ENCODE peak calls at places on chromosomes 5 and 9, in five cellular contexts. One of them, this sample, is unnamed.
A peak's percentile ranks its signal among the peaks of the same experiment; 100 is the strongest.

GRCh38 chr5:74810915-74811314 is 43.9 kb downstream of the NSA2 start:
- DNase-seq in MCF 10A: peak; percentile 89
- DNase-seq in fibroblast of the aortic adventitia: no peak
- DNase-seq in uterus: no peak
- DNase-seq in HL-60: no peak
- DNase-seq in this sample: no peak

GRCh38 chr5:135222171-135222681 is 176.8 kb downstream of the MACROH2A1 start:
- DNase-seq in HL-60: no peak
- DNase-seq in fibroblast of the aortic adventitia: no peak
- DNase-seq in uterus: peak; percentile 8
- DNase-seq in MCF 10A: no peak
- DNase-seq in this sample: no peak

GRCh38 chr9:78884611-78885150 is 587.8 kb downstream of the PSAT1 start:
- DNase-seq in MCF 10A: no peak
- DNase-seq in HL-60: no peak
- DNase-seq in fibroblast of the aortic adventitia: no peak
- DNase-seq in uterus: no peak
- DNase-seq in this sample: no peak

GRCh38 chr9:117214416-117214815 is 200.4 kb downstream of the ASTN2 start:
- DNase-seq in MCF 10A: no peak
- DNase-seq in uterus: no peak
- DNase-seq in HL-60: no peak
- DNase-seq in fibroblast of the aortic adventitia: no peak
- DNase-seq in this sample: no peak

GRCh38 chr9:34654317-34655083 is 2.5 kb downstream of the IL11RA start:
- DNase-seq in HL-60: no peak
- DNase-seq in MCF 10A: no peak
- DNase-seq in uterus: peak; percentile 87
- DNase-seq in fibroblast of the aortic adventitia: peak; percentile 93
- DNase-seq in this sample: no peak

GRCh38 chr9:71675857-71676165 is 92.5 kb downstream of the CEMIP2 start:
- DNase-seq in uterus: no peak
- DNase-seq in fibroblast of the aortic adventitia: no peak
- DNase-seq in MCF 10A: no peak
- DNase-seq in HL-60: no peak
- DNase-seq in this sample: no peak

GRCh38 chr9:131630206-131630831 is 85.0 kb downstream of the PRRT1B start:
- DNase-seq in MCF 10A: no peak
- DNase-seq in HL-60: peak; percentile 26
- DNase-seq in fibroblast of the aortic adventitia: no peak
- DNase-seq in uterus: no peak
- DNase-seq in this sample: no peak

GRCh38 chr9:130423272-130423671 is 21.5 kb upstream of the ASS1 start:
- DNase-seq in fibroblast of the aortic adventitia: peak; percentile 19
- DNase-seq in uterus: no peak
- DNase-seq in HL-60: no peak
- DNase-seq in MCF 10A: no peak
- DNase-seq in this sample: no peak

GRCh38 chr9:136846376-136847064 is 2.7 kb upstream of the PHPT1 start:
- DNase-seq in HL-60: no peak
- DNase-seq in uterus: no peak
- DNase-seq in MCF 10A: no peak
- DNase-seq in fibroblast of the aortic adventitia: no peak
- DNase-seq in this sample: no peak

GRCh38 chr9:132042324-132042723 is 37.3 kb downstream of the MED27 start:
- DNase-seq in MCF 10A: peak; percentile 71
- DNase-seq in uterus: no peak
- DNase-seq in HL-60: no peak
- DNase-seq in fibroblast of the aortic adventitia: peak; percentile 95
- DNase-seq in this sample: no peak

GRCh38 chr5:176612855-176613254 is 2.9 kb upstream of the GPRIN1 start:
- DNase-seq in uterus: no peak
- DNase-seq in HL-60: no peak
- DNase-seq in fibroblast of the aortic adventitia: no peak
- DNase-seq in MCF 10A: no peak
- DNase-seq in this sample: no peak

GRCh38 chr5:178438746-178439260 is 151.4 kb downstream of the COL23A1 start:
- DNase-seq in MCF 10A: no peak
- DNase-seq in uterus: no peak
- DNase-seq in HL-60: no peak
- DNase-seq in fibroblast of the aortic adventitia: no peak
- DNase-seq in this sample: no peak

GRCh38 chr9:98899399-98900056 is 44.2 kb upstream of the COL15A1 start:
- DNase-seq in uterus: no peak
- DNase-seq in HL-60: peak; percentile 59
- DNase-seq in MCF 10A: peak; percentile 70
- DNase-seq in fibroblast of the aortic adventitia: peak; percentile 82
- DNase-seq in this sample: no peak

GRCh38 chr5:1400936-1401335 is 44.3 kb downstream of the SLC6A3 start:
- DNase-seq in uterus: no peak
- DNase-seq in MCF 10A: no peak
- DNase-seq in fibroblast of the aortic adventitia: no peak
- DNase-seq in HL-60: no peak
- DNase-seq in this sample: no peak

GRCh38 chr9:77725820-77726219 is 77.7 kb upstream of the GNA14 start:
- DNase-seq in uterus: no peak
- DNase-seq in MCF 10A: no peak
- DNase-seq in HL-60: no peak
- DNase-seq in fibroblast of the aortic adventitia: no peak
- DNase-seq in this sample: no peak

GRCh38 chr5:160021818-160022446 is 13.0 kb downstream of the TTC1 start:
- DNase-seq in HL-60: peak; percentile 66
- DNase-seq in uterus: peak; percentile 42
- DNase-seq in MCF 10A: peak; percentile 81
- DNase-seq in fibroblast of the aortic adventitia: peak; percentile 85
- DNase-seq in this sample: no peak

GRCh38 chr9:136013116-136013515 is 51.9 kb upstream of the UBAC1 start:
- DNase-seq in uterus: peak; percentile 15
- DNase-seq in MCF 10A: no peak
- DNase-seq in fibroblast of the aortic adventitia: no peak
- DNase-seq in HL-60: no peak
- DNase-seq in this sample: no peak

GRCh38 chr9:125683486-125683885 is 23.5 kb downstream of the MAPKAP1 start:
- DNase-seq in MCF 10A: no peak
- DNase-seq in HL-60: no peak
- DNase-seq in fibroblast of the aortic adventitia: peak; percentile 78
- DNase-seq in uterus: no peak
- DNase-seq in this sample: no peak

GRCh38 chr5:1068204-1068894 is 43.5 kb downstream of the SLC12A7 start:
- DNase-seq in HL-60: no peak
- DNase-seq in MCF 10A: no peak
- DNase-seq in fibroblast of the aortic adventitia: no peak
- DNase-seq in uterus: no peak
- DNase-seq in this sample: no peak

GRCh38 chr5:179437341-179438001 is 92.2 kb upstream of the ADAMTS2 start:
- DNase-seq in uterus: no peak
- DNase-seq in fibroblast of the aortic adventitia: no peak
- DNase-seq in MCF 10A: no peak
- DNase-seq in HL-60: no peak
- DNase-seq in this sample: no peak

GRCh38 chr5:112253478-112254250 is 165.4 kb downstream of the EPB41L4A start:
- DNase-seq in uterus: peak; percentile 50
- DNase-seq in fibroblast of the aortic adventitia: peak; percentile 59
- DNase-seq in HL-60: no peak
- DNase-seq in MCF 10A: peak; percentile 89
- DNase-seq in this sample: no peak

GRCh38 chr5:1103505-1104326 is 8.1 kb downstream of the SLC12A7 start:
- DNase-seq in fibroblast of the aortic adventitia: peak; percentile 35
- DNase-seq in MCF 10A: no peak
- DNase-seq in uterus: peak; percentile 50
- DNase-seq in HL-60: peak; percentile 34
- DNase-seq in this sample: no peak

GRCh38 chr9:104808030-104808614 is 44.2 kb downstream of the NIPSNAP3B start:
- DNase-seq in fibroblast of the aortic adventitia: peak; percentile 77
- DNase-seq in uterus: no peak
- DNase-seq in MCF 10A: peak; percentile 63
- DNase-seq in HL-60: no peak
- DNase-seq in this sample: no peak

GRCh38 chr9:135819905-135820304 is 87.4 kb downstream of the CAMSAP1 start:
- DNase-seq in fibroblast of the aortic adventitia: no peak
- DNase-seq in uterus: no peak
- DNase-seq in HL-60: no peak
- DNase-seq in MCF 10A: no peak
- DNase-seq in this sample: no peak

GRCh38 chr9:78439866-78440830 is 143.2 kb downstream of the PSAT1 start:
- DNase-seq in uterus: no peak
- DNase-seq in fibroblast of the aortic adventitia: no peak
- DNase-seq in MCF 10A: no peak
- DNase-seq in HL-60: no peak
- DNase-seq in this sample: no peak

GRCh38 chr5:123444016-123444415 is 20.8 kb upstream of the CEP120 start:
- DNase-seq in HL-60: no peak
- DNase-seq in fibroblast of the aortic adventitia: no peak
- DNase-seq in MCF 10A: no peak
- DNase-seq in uterus: no peak
- DNase-seq in this sample: no peak

GRCh38 chr9:131885144-131885609 is 145.3 kb upstream of the RAPGEF1 start:
- DNase-seq in uterus: no peak
- DNase-seq in HL-60: no peak
- DNase-seq in fibroblast of the aortic adventitia: no peak
- DNase-seq in MCF 10A: no peak
- DNase-seq in this sample: no peak

GRCh38 chr5:149157330-149157729 is 16.0 kb downstream of the ABLIM3 start:
- DNase-seq in HL-60: no peak
- DNase-seq in MCF 10A: no peak
- DNase-seq in fibroblast of the aortic adventitia: no peak
- DNase-seq in uterus: no peak
- DNase-seq in this sample: no peak

DNA sequence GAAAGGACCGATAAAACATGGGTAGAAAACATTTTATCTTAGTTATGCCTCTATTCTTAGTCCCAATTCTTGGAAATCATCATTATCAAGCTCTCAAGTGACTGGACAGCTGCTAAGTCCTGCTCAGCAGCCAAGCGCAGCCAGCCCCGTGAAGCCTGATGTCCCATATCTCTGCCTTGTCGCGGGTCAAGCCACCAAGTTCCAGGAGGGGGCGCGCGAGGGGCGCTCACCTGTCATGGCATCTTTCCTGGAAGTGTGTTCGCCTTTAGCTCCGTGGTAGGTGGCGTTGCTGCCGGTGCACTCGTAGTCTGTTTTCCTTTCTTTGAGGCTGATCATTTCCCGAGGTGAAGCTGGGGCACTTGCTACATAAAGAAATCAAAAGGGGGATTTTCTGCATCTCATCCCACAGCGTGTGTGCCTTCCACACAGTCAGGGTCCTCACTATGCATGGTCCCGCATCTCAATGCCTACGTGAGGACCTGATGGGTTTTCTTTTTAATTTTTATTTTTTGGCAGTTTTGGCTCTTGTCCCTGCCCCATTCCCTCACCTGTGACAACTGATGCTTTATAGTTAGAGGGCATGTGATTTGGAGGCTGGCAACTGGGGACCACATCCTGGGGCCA is 227.0 kb upstream of the DAP start:
- DNase-seq in HL-60: peak; percentile 45
- DNase-seq in MCF 10A: peak; percentile 70
- DNase-seq in fibroblast of the aortic adventitia: no peak
- DNase-seq in uterus: no peak
- DNase-seq in this sample: peak; percentile 32
- TF ChIP-seq CTCF in HL-60: peak; percentile 51
- TF ChIP-seq CTCF in MCF 10A: peak; percentile 68
- TF ChIP-seq CTCF in fibroblast of the aortic adventitia: peak; percentile 45
- TF ChIP-seq CTCF in uterus: peak; percentile 28
- TF ChIP-seq CTCF in this sample: peak; percentile 81

GRCh38 chr5:83199126-83199525 is 121.8 kb downstream of the XRCC4 start:
- DNase-seq in HL-60: no peak
- DNase-seq in uterus: no peak
- DNase-seq in MCF 10A: no peak
- DNase-seq in fibroblast of the aortic adventitia: no peak
- DNase-seq in this sample: no peak

DNA sequence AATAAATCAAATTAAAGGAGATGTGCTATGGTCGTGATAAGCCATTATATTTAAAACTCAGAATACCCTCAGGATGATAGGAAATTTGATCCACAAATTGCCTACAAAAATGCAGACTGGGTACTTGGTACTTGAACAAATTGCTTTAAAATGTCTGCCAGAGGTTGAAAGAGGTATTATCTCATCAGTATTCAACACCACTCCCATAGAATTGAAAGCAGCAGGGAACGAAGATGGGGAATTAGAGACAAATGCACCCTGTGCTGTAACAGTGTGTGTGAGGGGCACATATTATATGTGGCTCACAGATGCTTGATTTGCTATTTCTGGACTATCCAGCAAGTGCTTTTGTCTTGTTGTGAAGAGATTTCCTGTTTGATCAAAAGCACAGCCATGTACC is 120.0 kb downstream of the XRCC4 start:
- DNase-seq in uterus: no peak
- DNase-seq in HL-60: no peak
- DNase-seq in fibroblast of the aortic adventitia: no peak
- DNase-seq in MCF 10A: no peak
- DNase-seq in this sample: no peak
- TF ChIP-seq CTCF in uterus: no peak
- TF ChIP-seq CTCF in HL-60: no peak
- TF ChIP-seq CTCF in fibroblast of the aortic adventitia: no peak
- TF ChIP-seq CTCF in MCF 10A: no peak
- TF ChIP-seq CTCF in this sample: no peak

DNA sequence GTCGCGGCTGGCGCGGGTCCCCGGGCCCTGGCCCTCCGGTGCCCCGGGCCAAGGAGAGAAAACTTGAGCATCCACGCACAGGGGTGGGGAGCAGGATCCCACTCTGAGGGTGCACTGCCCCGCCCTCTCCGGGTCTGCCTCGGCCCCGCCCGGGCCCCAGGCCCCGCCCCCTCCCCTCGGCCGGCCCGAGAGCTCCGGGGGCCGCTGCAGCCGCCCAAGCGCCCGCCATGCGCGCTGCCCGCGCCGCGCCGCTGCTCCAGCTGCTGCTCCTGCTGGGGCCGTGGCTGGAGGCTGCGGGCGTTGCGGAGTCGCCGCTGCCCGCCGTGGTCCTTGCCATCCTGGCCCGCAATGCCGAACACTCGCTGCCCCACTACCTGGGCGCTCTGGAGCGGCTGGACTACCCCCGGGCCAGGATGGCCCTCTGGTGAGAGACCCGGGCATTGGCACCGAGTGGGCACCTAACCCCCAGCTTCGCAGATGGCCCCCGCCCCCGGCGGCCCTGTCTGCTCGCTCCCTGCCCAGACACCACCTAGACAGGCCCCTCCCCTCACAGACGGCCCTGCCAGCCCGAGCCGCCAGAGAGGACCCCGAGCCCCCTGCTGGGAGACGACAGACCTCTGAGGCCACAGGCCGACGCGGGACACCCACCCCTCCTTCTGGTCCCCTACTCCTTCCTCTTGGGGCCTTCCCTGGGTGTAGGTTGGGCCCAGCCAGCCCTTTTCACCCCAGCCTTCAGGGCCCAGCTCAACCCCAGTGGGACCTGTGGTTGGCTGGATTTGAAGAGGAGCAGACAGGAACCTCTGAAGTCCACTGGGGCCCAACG is at the start of gene CERCAM:
- DNase-seq in fibroblast of the aortic adventitia: peak; percentile 24
- DNase-seq in HL-60: no peak
- DNase-seq in MCF 10A: no peak
- DNase-seq in uterus: peak; percentile 69
- DNase-seq in this sample: peak; percentile 54
- TF ChIP-seq CTCF in fibroblast of the aortic adventitia: no peak
- TF ChIP-seq CTCF in HL-60: no peak
- TF ChIP-seq CTCF in MCF 10A: no peak
- TF ChIP-seq CTCF in uterus: no peak
- TF ChIP-seq CTCF in this sample: no peak

GRCh38 chr9:90659626-90660364 is 17.2 kb upstream of the DIRAS2 start:
- DNase-seq in MCF 10A: peak; percentile 83
- DNase-seq in fibroblast of the aortic adventitia: peak; percentile 13
- DNase-seq in HL-60: no peak
- DNase-seq in uterus: no peak
- DNase-seq in this sample: no peak

GRCh38 chr9:90665072-90665471 is 22.4 kb upstream of the DIRAS2 start:
- DNase-seq in MCF 10A: no peak
- DNase-seq in fibroblast of the aortic adventitia: no peak
- DNase-seq in HL-60: no peak
- DNase-seq in uterus: no peak
- DNase-seq in this sample: no peak
- TF ChIP-seq CTCF in MCF 10A: no peak
- TF ChIP-seq CTCF in fibroblast of the aortic adventitia: no peak
- TF ChIP-seq CTCF in HL-60: no peak
- TF ChIP-seq CTCF in uterus: no peak
- TF ChIP-seq CTCF in this sample: no peak

This sample was measured in D721Med.